ENCODE peak calls at places on chromosomes 6 and 20, in four cellular contexts. One of them, this sample, is unnamed.

GRCh38 chr6:159105716-159106115 is 60.9 kb upstream of the TAGAP start:
- DNase-seq in GM12865: no peak
- DNase-seq in fibroblast of the aortic adventitia: no peak
- DNase-seq in psoas muscle: no peak
- DNase-seq in this sample: no peak

GRCh38 chr6:134426623-134427022 is 108.7 kb upstream of the SGK1 start:
- DNase-seq in GM12865: no peak
- DNase-seq in fibroblast of the aortic adventitia: no peak
- DNase-seq in psoas muscle: no peak
- DNase-seq in this sample: no peak

GRCh38 chr6:134007077-134007476 is 45.3 kb downstream of the SLC2A12 start:
- DNase-seq in GM12865: no peak
- DNase-seq in fibroblast of the aortic adventitia: no peak
- DNase-seq in psoas muscle: no peak
- DNase-seq in this sample: no peak

GRCh38 chr6:166488081-166488685 is 98.3 kb downstream of the RAMACL start:
- DNase-seq in GM12865: peak
- DNase-seq in fibroblast of the aortic adventitia: peak
- DNase-seq in psoas muscle: peak
- DNase-seq in this sample: peak

GRCh38 chr6:110813813-110814487 is 1.3 kb downstream of the CDK19 start:
- DNase-seq in GM12865: peak
- DNase-seq in fibroblast of the aortic adventitia: peak
- DNase-seq in psoas muscle: no peak
- DNase-seq in this sample: peak

GRCh38 chr6:43956478-43956877 is 170.8 kb downstream of the MRPL14 start:
- DNase-seq in GM12865: no peak
- DNase-seq in fibroblast of the aortic adventitia: no peak
- DNase-seq in psoas muscle: no peak
- DNase-seq in this sample: no peak

GRCh38 chr6:455006-455585 is 63.5 kb downstream of the IRF4 start:
- DNase-seq in GM12865: no peak
- DNase-seq in fibroblast of the aortic adventitia: no peak
- DNase-seq in psoas muscle: no peak
- DNase-seq in this sample: no peak

GRCh38 chr20:7358670-7359069 is 581.6 kb downstream of the HAO1 start:
- DNase-seq in GM12865: no peak
- DNase-seq in fibroblast of the aortic adventitia: no peak
- DNase-seq in psoas muscle: no peak
- DNase-seq in this sample: no peak

GRCh38 chr6:119078449-119079287 is at the start of gene FAM184A:
- DNase-seq in GM12865: peak
- DNase-seq in fibroblast of the aortic adventitia: peak
- DNase-seq in psoas muscle: peak
- DNase-seq in this sample: peak

GRCh38 chr6:137148291-137149076 is 25.0 kb downstream of the IL22RA2 start:
- DNase-seq in GM12865: no peak
- DNase-seq in fibroblast of the aortic adventitia: peak
- DNase-seq in psoas muscle: no peak
- DNase-seq in this sample: no peak

GRCh38 chr20:64103871-64104666 is 3.3 kb downstream of the NPBWR2 start:
- DNase-seq in GM12865: no peak
- DNase-seq in fibroblast of the aortic adventitia: no peak
- DNase-seq in psoas muscle: no peak
- DNase-seq in this sample: no peak

GRCh38 chr6:17470953-17471335 is 77.5 kb downstream of the CAP2 start:
- DNase-seq in GM12865: no peak
- DNase-seq in fibroblast of the aortic adventitia: peak
- DNase-seq in psoas muscle: no peak
- DNase-seq in this sample: no peak

GRCh38 chr6:141580121-141580520 is 552.6 kb upstream of the GJE1 start:
- DNase-seq in GM12865: no peak
- DNase-seq in fibroblast of the aortic adventitia: peak
- DNase-seq in psoas muscle: no peak
- DNase-seq in this sample: no peak

GRCh38 chr20:46220808-46221207 is 87.5 kb downstream of the CDH22 start:
- DNase-seq in GM12865: no peak
- DNase-seq in fibroblast of the aortic adventitia: no peak
- DNase-seq in psoas muscle: peak
- DNase-seq in this sample: no peak

GRCh38 chr6:129633529-129633928 is 76.4 kb downstream of the ARHGAP18 start:
- DNase-seq in GM12865: no peak
- DNase-seq in fibroblast of the aortic adventitia: no peak
- DNase-seq in psoas muscle: no peak
- DNase-seq in this sample: no peak

GRCh38 chr6:160273760-160274159 is 15.1 kb upstream of the SLC22A2 start:
- DNase-seq in GM12865: no peak
- DNase-seq in fibroblast of the aortic adventitia: no peak
- DNase-seq in psoas muscle: no peak
- DNase-seq in this sample: no peak

GRCh38 chr6:30891450-30891723 is 7.1 kb downstream of the DDR1 start:
- DNase-seq in GM12865: no peak
- DNase-seq in fibroblast of the aortic adventitia: no peak
- DNase-seq in psoas muscle: no peak
- DNase-seq in this sample: no peak

GRCh38 chr6:73728548-73729205 is 32.7 kb downstream of the CD109 start:
- DNase-seq in GM12865: peak
- DNase-seq in fibroblast of the aortic adventitia: no peak
- DNase-seq in psoas muscle: no peak
- DNase-seq in this sample: no peak

GRCh38 chr6:39295538-39295937 is 18.7 kb downstream of the KCNK17 start:
- DNase-seq in GM12865: no peak
- DNase-seq in fibroblast of the aortic adventitia: peak
- DNase-seq in psoas muscle: peak
- DNase-seq in this sample: no peak

GRCh38 chr6:39339557-39340555 is 17.4 kb upstream of the KCNK16 start:
- DNase-seq in GM12865: no peak
- DNase-seq in fibroblast of the aortic adventitia: no peak
- DNase-seq in psoas muscle: no peak
- DNase-seq in this sample: no peak

GRCh38 chr20:11411765-11412164 is 505.9 kb upstream of the BTBD3 start:
- DNase-seq in GM12865: no peak
- DNase-seq in fibroblast of the aortic adventitia: no peak
- DNase-seq in psoas muscle: no peak
- DNase-seq in this sample: no peak

GRCh38 chr6:30227763-30228487 is 14.7 kb upstream of the TRIM26 start:
- DNase-seq in GM12865: no peak
- DNase-seq in fibroblast of the aortic adventitia: no peak
- DNase-seq in psoas muscle: no peak
- DNase-seq in this sample: no peak

GRCh38 chr6:39849764-39850163 is 57.6 kb downstream of the DAAM2 start:
- DNase-seq in GM12865: no peak
- DNase-seq in fibroblast of the aortic adventitia: no peak
- DNase-seq in psoas muscle: no peak
- DNase-seq in this sample: no peak

GRCh38 chr6:108745664-108746336 is 102.4 kb upstream of the ARMC2 start:
- DNase-seq in GM12865: no peak
- DNase-seq in fibroblast of the aortic adventitia: no peak
- DNase-seq in psoas muscle: no peak
- DNase-seq in this sample: no peak

DNA sequence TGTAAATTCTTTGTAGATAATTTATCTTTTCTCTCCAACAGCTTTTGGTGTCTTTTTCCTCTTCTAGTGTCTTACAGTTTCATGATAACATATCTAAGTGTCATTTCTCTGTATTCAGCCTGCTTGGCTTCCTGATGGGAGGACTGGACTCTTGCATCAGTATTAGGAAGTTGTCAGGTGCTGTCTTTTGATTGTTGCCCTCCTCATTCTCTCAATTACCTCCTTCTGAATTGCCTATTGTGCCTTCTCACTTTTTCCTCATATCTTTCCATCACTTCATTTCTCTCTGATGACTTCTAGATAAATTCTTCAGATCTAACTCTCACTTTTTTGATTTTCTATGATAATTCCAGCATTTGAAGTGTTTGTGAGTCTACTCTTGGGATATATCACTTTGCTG is 154.4 kb upstream of the MLIP start:
- DNase-seq in GM12865: no peak
- DNase-seq in fibroblast of the aortic adventitia: no peak
- DNase-seq in psoas muscle: no peak
- DNase-seq in this sample: no peak
- H3K4me3 ChIP-seq in GM12865: no peak
- H3K4me3 ChIP-seq in fibroblast of the aortic adventitia: no peak
- H3K4me3 ChIP-seq in psoas muscle: no peak
- H3K4me3 ChIP-seq in this sample: no peak

GRCh38 chr6:75546401-75546800 is 52.8 kb upstream of the FILIP1 start:
- DNase-seq in GM12865: peak
- DNase-seq in fibroblast of the aortic adventitia: peak
- DNase-seq in psoas muscle: no peak
- DNase-seq in this sample: peak
- TF ChIP-seq CTCF in GM12865: no peak
- TF ChIP-seq CTCF in fibroblast of the aortic adventitia: peak
- TF ChIP-seq CTCF in psoas muscle: peak
- TF ChIP-seq CTCF in this sample: peak

DNA sequence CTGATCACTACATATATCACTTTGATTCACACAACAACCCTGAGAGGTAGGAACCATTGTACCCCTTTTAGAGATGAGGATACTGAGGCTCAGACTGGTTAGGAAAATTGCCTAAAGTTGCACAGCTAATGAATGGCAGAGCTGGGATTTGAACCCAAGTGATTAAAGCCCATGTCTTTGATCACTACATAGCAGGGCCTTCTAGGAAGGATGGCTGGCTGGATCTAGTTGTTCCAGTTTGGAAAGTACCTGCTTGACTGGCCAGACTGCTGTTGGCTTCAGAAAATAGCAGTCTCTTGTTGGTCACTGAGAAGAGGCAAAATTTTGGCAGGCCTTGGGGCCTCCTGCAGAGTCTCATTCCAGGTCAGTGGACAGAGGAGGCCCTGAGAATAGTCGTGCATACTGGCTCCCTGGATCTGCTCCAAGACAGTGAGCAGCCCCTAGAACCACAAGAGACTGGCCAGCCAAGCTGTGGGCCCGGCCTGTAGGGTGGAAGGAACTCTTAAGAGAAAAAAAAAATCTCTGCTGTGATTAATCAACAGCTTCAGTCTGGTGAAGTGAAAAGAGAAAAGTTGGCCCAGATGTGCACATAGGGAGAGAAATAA is 17.5 kb downstream of the PPARD start:
- DNase-seq in GM12865: no peak
- DNase-seq in fibroblast of the aortic adventitia: peak
- DNase-seq in psoas muscle: no peak
- DNase-seq in this sample: peak
- H3K4me3 ChIP-seq in GM12865: no peak
- H3K4me3 ChIP-seq in fibroblast of the aortic adventitia: no peak
- H3K4me3 ChIP-seq in psoas muscle: no peak
- H3K4me3 ChIP-seq in this sample: no peak

DNA sequence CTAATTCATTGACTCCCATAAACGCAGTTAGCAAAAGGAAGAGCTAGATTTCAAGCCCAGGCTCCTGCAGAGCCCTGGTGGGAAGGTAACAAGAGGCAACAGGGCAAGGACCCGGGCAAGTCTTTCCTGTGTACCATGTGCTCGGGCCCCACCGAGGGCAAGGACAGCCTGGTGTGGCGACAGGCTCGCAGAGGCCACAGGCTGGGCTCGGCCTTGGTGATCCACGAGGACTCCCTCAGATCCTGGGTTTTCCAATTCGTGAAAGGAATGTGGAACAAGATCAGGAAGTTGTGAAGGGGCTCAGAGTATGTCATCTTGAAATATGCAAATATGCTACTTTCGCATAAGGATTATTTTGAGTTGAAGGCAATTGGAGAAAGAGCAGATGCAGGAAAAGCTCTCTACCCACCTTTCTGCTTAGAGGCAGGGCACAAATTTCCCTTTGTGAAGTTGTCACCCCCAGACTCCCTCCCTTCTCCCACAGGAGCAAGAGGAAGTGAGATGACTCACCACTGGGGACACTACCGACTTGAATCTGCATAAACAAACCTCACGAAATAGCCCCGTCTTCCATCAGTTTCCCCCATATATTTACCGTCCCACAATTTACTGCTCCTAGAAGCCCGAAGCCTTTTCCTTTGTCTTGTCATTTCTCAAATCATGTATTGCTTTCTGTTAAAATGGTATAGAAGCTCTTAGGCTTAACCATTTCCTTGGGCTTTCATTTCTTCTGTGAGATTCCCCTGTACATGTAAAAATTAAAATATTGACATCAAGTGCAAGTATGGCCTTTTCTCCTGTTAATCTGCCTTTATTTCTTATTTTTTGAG is 79.0 kb downstream of the PSMG4 start:
- DNase-seq in GM12865: peak
- DNase-seq in fibroblast of the aortic adventitia: no peak
- DNase-seq in psoas muscle: no peak
- DNase-seq in this sample: no peak
- TF ChIP-seq CTCF in GM12865: no peak
- TF ChIP-seq CTCF in fibroblast of the aortic adventitia: no peak
- TF ChIP-seq CTCF in psoas muscle: no peak
- TF ChIP-seq CTCF in this sample: no peak

DNA sequence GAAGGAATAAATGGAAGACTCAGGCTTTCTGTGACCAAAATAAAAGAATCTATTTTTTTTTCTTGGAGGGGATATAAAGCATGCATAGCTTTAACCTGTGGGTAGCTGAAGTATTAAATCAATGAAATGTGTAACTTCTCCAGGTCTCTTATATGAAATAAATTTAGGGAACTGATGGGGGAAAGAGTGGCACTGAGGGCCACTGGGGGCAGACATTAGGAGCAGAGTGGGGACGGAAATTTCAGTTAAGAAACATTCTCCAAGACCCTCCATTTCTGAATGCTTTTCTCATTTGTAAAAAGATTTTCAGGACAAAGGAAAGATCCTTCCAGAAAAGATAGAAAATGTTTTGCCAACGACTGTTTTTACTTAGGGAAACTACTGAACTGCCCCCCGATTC is 131.0 kb downstream of the GPX5 start:
- DNase-seq in GM12865: no peak
- DNase-seq in fibroblast of the aortic adventitia: no peak
- DNase-seq in psoas muscle: no peak
- DNase-seq in this sample: no peak
- H3K4me3 ChIP-seq in GM12865: no peak
- H3K4me3 ChIP-seq in fibroblast of the aortic adventitia: no peak
- H3K4me3 ChIP-seq in psoas muscle: no peak
- H3K4me3 ChIP-seq in this sample: no peak

GRCh38 chr6:12158686-12159415 is 131.3 kb upstream of the EDN1 start:
- DNase-seq in GM12865: no peak
- DNase-seq in fibroblast of the aortic adventitia: no peak
- DNase-seq in psoas muscle: no peak
- DNase-seq in this sample: no peak
- TF ChIP-seq CTCF in GM12865: peak
- TF ChIP-seq CTCF in fibroblast of the aortic adventitia: no peak
- TF ChIP-seq CTCF in psoas muscle: no peak
- TF ChIP-seq CTCF in this sample: peak